ENCODE peak calls at places on chromosomes 11 and 22, in four cellular contexts. D is A549, Z is transverse colon, C is upper lobe of left lung. E is an unnamed sample.
A peak's percentile ranks its signal among the peaks of the same experiment; 100 is the strongest.

GRCh38 chr11:22957890-22958289 is 97.6 kb upstream of the CCDC179 start:
- DNase-seq in D (no peak), Z (no peak), C (no peak), E (no peak)

GRCh38 chr11:124884340-124884739 is 13.3 kb downstream of the ROBO4 start:
- DNase-seq in D (no peak), Z (no peak), C (no peak), E (no peak)

GRCh38 chr11:76791861-76792260 is 8.7 kb downstream of the TSKU start:
- DNase-seq in D (no peak), Z (no peak), C (no peak), E (no peak)

GRCh38 chr11:112219476-112220232 is 6.6 kb upstream of the PTS start:
- DNase-seq in D (peak; percentile 39), Z (peak; percentile 20), C (peak; percentile 24), E (no peak)

GRCh38 chr22:29082826-29083545 is 10.2 kb downstream of the KREMEN1 start:
- DNase-seq in D (no peak), Z (no peak), C (no peak), E (no peak)

GRCh38 chr11:46952553-46952952 is 16.0 kb downstream of the CSTPP1 start:
- DNase-seq in D (no peak), Z (no peak), C (no peak), E (no peak)

GRCh38 chr22:24686280-24686679 is 83.3 kb downstream of the GGT1 start:
- DNase-seq in D (no peak), Z (no peak), C (no peak), E (no peak)

GRCh38 chr11:103051158-103051801 is 40.7 kb downstream of the DCUN1D5 start:
- DNase-seq in D (no peak), Z (no peak), C (no peak), E (no peak)

GRCh38 chr11:9852465-9852864 is 188.6 kb downstream of the SWAP70 start:
- DNase-seq in D (no peak), Z (no peak), C (no peak), E (no peak)

GRCh38 chr11:75230621-75231020 is 10.0 kb upstream of the TPBGL start:
- DNase-seq in D (no peak), Z (no peak), C (no peak), E (no peak)

GRCh38 chr11:67548555-67549110 is 25.4 kb upstream of the CABP2 start:
- DNase-seq in D (no peak), Z (no peak), C (no peak), E (no peak)

GRCh38 chr11:70506658-70506970 is 108.3 kb downstream of the CTTN start:
- DNase-seq in D (no peak), Z (no peak), C (no peak), E (no peak)

GRCh38 chr22:25482868-25483639 is 81.4 kb upstream of the GRK3 start:
- DNase-seq in D (no peak), Z (no peak), C (no peak), E (no peak)

GRCh38 chr11:7974668-7975067 is 9.4 kb upstream of the NLRP10 start:
- DNase-seq in D (no peak), Z (no peak), C (no peak), E (no peak)

GRCh38 chr11:13012037-13012693 is 3.0 kb downstream of the RASSF10 start:
- DNase-seq in D (no peak), Z (no peak), C (peak; percentile 21), E (peak; percentile 81)

GRCh38 chr11:95082576-95083001 is 7.1 kb upstream of the ENDOD1 start:
- DNase-seq in D (no peak), Z (no peak), C (no peak), E (no peak)

GRCh38 chr11:130124096-130124495 is 35.5 kb upstream of the ST14 start:
- DNase-seq in D (peak; percentile 22), Z (peak; percentile 28), C (peak; percentile 93), E (no peak)

GRCh38 chr11:35618497-35619029 is 303 bp downstream of the FJX1 start:
- DNase-seq in D (peak; percentile 50), Z (peak; percentile 8), C (no peak), E (no peak)

GRCh38 chr11:68994161-68994890 is 13.5 kb upstream of the MRGPRD start:
- DNase-seq in D (no peak), Z (no peak), C (no peak), E (no peak)

GRCh38 chr22:46737105-46737975 is 712 bp downstream of the CERK start:
- DNase-seq in D (peak; percentile 18), Z (peak; percentile 59), C (peak; percentile 49), E (no peak)

GRCh38 chr11:123536690-123537437 is 106.8 kb downstream of the GRAMD1B start:
- DNase-seq in D (no peak), Z (no peak), C (peak; percentile 33), E (no peak)

GRCh38 chr22:28544431-28544868 is 135.2 kb downstream of the TTC28 start:
- DNase-seq in D (no peak), Z (no peak), C (no peak), E (no peak)

GRCh38 chr22:44214187-44214586 is 33.5 kb downstream of the PARVG start:
- DNase-seq in D (no peak), Z (no peak), C (no peak), E (no peak)

GRCh38 chr11:126113515-126113957 is 50.9 kb upstream of the CDON start:
- DNase-seq in D (peak; percentile 66), Z (peak; percentile 90), C (peak; percentile 95), E (no peak)

DNA sequence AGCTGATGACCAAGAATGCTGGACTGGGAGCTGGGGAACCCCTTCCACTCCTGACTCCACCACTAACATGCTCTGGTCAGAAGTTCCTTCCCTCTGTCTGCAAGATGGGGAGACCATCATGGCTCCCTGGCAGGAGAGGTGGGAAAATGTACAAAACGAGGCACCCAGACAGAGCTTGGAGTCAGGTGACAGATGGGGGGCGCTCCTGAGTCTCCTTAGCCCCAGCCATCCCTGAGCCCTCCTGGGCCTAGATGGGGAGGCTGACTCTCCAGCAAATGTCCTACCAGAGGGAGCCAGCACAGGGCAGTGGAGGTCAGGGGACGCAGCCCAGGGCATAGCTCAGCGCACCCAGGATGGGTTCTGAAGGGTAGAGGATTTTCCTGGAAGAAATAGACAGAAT is 20.0 kb downstream of the KCNJ4 start:
- DNase-seq in D (no peak), Z (no peak), C (no peak), E (no peak)
- TF ChIP-seq CTCF in D (no peak), Z (no peak), C (no peak), E (no peak)

GRCh38 chr11:20057055-20057943 is 103.0 kb downstream of the DBX1 start:
- DNase-seq in D (no peak), Z (no peak), C (no peak), E (peak; percentile 89)
- TF ChIP-seq EP300 in D (no peak), Z (no peak), C (no peak), E (no peak)

DNA sequence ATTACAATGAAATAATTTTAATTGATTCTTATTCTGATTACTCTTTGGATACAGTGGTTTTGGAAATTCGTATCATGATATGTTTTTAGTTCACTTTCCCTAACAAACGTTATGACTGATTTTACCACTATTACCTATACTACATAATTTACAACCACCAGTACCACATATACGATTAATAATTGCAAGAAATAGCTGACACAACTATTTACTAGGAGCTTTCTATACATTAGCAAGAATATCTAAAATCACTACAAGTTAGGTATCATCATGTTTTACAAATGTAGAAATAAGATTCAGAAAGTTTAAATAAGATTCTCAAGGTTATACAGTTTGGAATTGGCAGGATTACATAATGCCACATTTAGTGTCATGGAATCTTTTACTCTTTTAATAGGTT is 1401.1 kb upstream of the RAG2 start:
- DNase-seq in D (no peak), Z (no peak), C (no peak), E (no peak)
- H3K27ac ChIP-seq in D (no peak overlapping the region), Z (no peak overlapping the region), C (no peak overlapping the region), E (no peak overlapping the region)

GRCh38 chr11:32616903-32617302 is 33.3 kb downstream of the EIF3M start:
- DNase-seq in D (no peak), Z (no peak), C (no peak), E (no peak)

GRCh38 chr11:32610926-32611325 is 27.3 kb downstream of the EIF3M start:
- DNase-seq in D (no peak), Z (no peak), C (no peak), E (no peak)

GRCh38 chr11:32613500-32614151 is 30.0 kb downstream of the EIF3M start:
- DNase-seq in D (no peak), Z (no peak), C (no peak), E (no peak)

DNA sequence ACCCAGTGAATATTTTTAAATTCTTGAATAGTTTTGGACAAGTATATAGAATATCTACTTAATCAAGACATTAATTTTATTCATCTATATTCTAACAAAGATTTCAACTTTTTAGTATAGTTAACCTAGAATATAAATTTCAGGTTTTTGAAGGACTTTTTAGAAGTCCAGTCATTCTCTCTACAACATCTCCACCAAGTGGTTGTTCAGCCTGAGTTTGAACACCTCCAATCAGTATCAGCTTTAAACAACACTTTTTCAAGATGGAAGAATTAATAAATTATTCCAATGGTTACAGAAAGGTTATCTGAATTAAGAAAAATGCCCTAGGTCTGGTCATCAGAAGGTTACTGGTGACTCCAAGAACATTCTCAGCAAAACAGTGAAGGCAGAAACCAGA is 31.8 kb downstream of the EIF3M start:
- DNase-seq in D (no peak), Z (no peak), C (no peak), E (no peak)
- TF ChIP-seq CTCF in D (peak; percentile 35), Z (no peak), C (no peak), E (no peak)

DNA sequence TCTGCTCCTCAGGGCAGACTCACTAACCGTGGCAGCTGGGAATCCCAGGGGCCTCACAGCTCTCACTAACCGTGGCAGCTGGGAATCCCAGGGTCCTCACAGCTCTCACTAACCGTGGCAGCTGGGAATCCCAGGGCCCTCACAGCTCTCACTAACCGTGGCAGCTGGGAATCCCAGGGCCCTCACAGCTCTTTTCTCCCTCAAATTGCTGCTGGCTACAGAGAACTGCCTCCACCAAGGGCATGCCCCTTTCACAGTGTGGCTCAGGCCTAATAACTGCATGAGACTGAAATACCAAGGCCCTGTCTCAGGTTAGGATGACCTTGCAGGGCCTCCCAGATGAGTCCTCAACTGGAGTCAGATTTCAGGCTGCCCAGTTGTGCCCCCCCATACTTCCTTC is 35.1 kb upstream of the GGTLC2 start:
- DNase-seq in D (no peak), Z (no peak), C (no peak), E (no peak)
- TF ChIP-seq EP300 in D (no peak), Z (no peak), C (no peak), E (no peak)

GRCh38 chr11:84503503-84503902 is 1123.6 kb downstream of the DLG2 start:
- DNase-seq in D (no peak), Z (no peak), C (no peak), E (no peak)

GRCh38 chr11:84498016-84498415 is 1129.1 kb downstream of the DLG2 start:
- DNase-seq in D (no peak), Z (no peak), C (no peak), E (no peak)

GRCh38 chr11:84496122-84496521 is 1131.0 kb downstream of the DLG2 start:
- DNase-seq in D (no peak), Z (no peak), C (no peak), E (no peak)

GRCh38 chr11:84501750-84502149 is 1125.4 kb downstream of the DLG2 start:
- DNase-seq in D (no peak), Z (no peak), C (no peak), E (no peak)
- H3K27ac ChIP-seq in D (no peak overlapping the region), Z (no peak overlapping the region), C (no peak overlapping the region), E (no peak overlapping the region)

GRCh38 chr11:14041040-14041439 is 78.5 kb downstream of the SPON1 start:
- DNase-seq in D (no peak), Z (no peak), C (no peak), E (no peak)
- TF ChIP-seq CTCF in D (peak; percentile 29), Z (peak; percentile 37), C (no peak), E (no peak)